ENCODE peak calls at places on chromosomes 13 and 19, in six cellular contexts. One of them, this sample, is unnamed.

GRCh38 chr19:49403404-49404187 is 15.5 kb downstream of the KASH5 start:
- DNase-seq in tibial nerve: no peak
- DNase-seq in cardiac muscle cell: peak; percentile 84
- DNase-seq in NCI-H1105: peak; percentile 20
- DNase-seq in GM19239: no peak
- DNase-seq in dermis blood vessel endothelial cell: no peak
- DNase-seq in this sample: peak; percentile 86

GRCh38 chr19:46350758-46351159 is 3.9 kb downstream of the PPP5C start:
- DNase-seq in tibial nerve: peak; percentile 27
- DNase-seq in cardiac muscle cell: no peak
- DNase-seq in dermis blood vessel endothelial cell: peak; percentile 77
- DNase-seq in NCI-H1105: no peak
- DNase-seq in GM19239: no peak
- DNase-seq in this sample: no peak

GRCh38 chr13:110227864-110228643 is 78.9 kb downstream of the COL4A1 start:
- DNase-seq in cardiac muscle cell: no peak
- DNase-seq in GM19239: no peak
- DNase-seq in dermis blood vessel endothelial cell: peak; percentile 32
- DNase-seq in NCI-H1105: no peak
- DNase-seq in tibial nerve: no peak
- DNase-seq in this sample: no peak

GRCh38 chr19:41626278-41626677 is 596 bp downstream of the CEACAM4 start:
- DNase-seq in NCI-H1105: no peak
- DNase-seq in tibial nerve: no peak
- DNase-seq in GM19239: no peak
- DNase-seq in dermis blood vessel endothelial cell: no peak
- DNase-seq in cardiac muscle cell: no peak
- DNase-seq in this sample: no peak

GRCh38 chr13:45393941-45394570 is 24.1 kb downstream of the SLC25A30 start:
- DNase-seq in GM19239: peak; percentile 58
- DNase-seq in dermis blood vessel endothelial cell: peak; percentile 81
- DNase-seq in NCI-H1105: no peak
- DNase-seq in cardiac muscle cell: peak; percentile 67
- DNase-seq in tibial nerve: no peak
- DNase-seq in this sample: peak; percentile 78

GRCh38 chr13:99289674-99290337 is 17.4 kb downstream of the GPR183 start:
- DNase-seq in NCI-H1105: no peak
- DNase-seq in GM19239: no peak
- DNase-seq in tibial nerve: no peak
- DNase-seq in dermis blood vessel endothelial cell: no peak
- DNase-seq in cardiac muscle cell: no peak
- DNase-seq in this sample: no peak

GRCh38 chr13:104571161-104571889 is 1505.1 kb upstream of the SLC10A2 start:
- DNase-seq in dermis blood vessel endothelial cell: peak; percentile 86
- DNase-seq in tibial nerve: peak; percentile 85
- DNase-seq in NCI-H1105: peak; percentile 58
- DNase-seq in GM19239: no peak
- DNase-seq in cardiac muscle cell: peak; percentile 81
- DNase-seq in this sample: peak; percentile 91

GRCh38 chr13:79853258-79853657 is 372.3 kb downstream of the NDFIP2 start:
- DNase-seq in NCI-H1105: no peak
- DNase-seq in cardiac muscle cell: no peak
- DNase-seq in GM19239: no peak
- DNase-seq in tibial nerve: no peak
- DNase-seq in dermis blood vessel endothelial cell: no peak
- DNase-seq in this sample: no peak

GRCh38 chr13:50344717-50345116 is 329.5 kb downstream of the KCNRG start:
- DNase-seq in dermis blood vessel endothelial cell: no peak
- DNase-seq in NCI-H1105: no peak
- DNase-seq in cardiac muscle cell: no peak
- DNase-seq in tibial nerve: no peak
- DNase-seq in GM19239: no peak
- DNase-seq in this sample: no peak

GRCh38 chr19:55091955-55092354 is 16.3 kb downstream of the EPS8L1 start:
- DNase-seq in dermis blood vessel endothelial cell: no peak
- DNase-seq in tibial nerve: no peak
- DNase-seq in cardiac muscle cell: no peak
- DNase-seq in NCI-H1105: no peak
- DNase-seq in GM19239: no peak
- DNase-seq in this sample: no peak

GRCh38 chr13:20125129-20125782 is 35.6 kb downstream of the GJA3 start:
- DNase-seq in NCI-H1105: no peak
- DNase-seq in GM19239: no peak
- DNase-seq in cardiac muscle cell: no peak
- DNase-seq in tibial nerve: no peak
- DNase-seq in dermis blood vessel endothelial cell: peak; percentile 40
- DNase-seq in this sample: peak; percentile 53

GRCh38 chr13:99296270-99296865 is 10.8 kb downstream of the GPR183 start:
- DNase-seq in NCI-H1105: no peak
- DNase-seq in cardiac muscle cell: no peak
- DNase-seq in GM19239: no peak
- DNase-seq in dermis blood vessel endothelial cell: no peak
- DNase-seq in tibial nerve: no peak
- DNase-seq in this sample: peak; percentile 49

This sample was measured in choroid plexus epithelial cell.